ENCODE peak calls at places on chromosomes 16 and 17, in six cellular contexts. P, Z, D, R, X and I are unnamed samples.

GRCh38 chr16:1007284-1007850 is 25.8 kb downstream of the SOX8 start:
- DNase-seq in P (no peak), Z (no peak), D (no peak), R (no peak), X (no peak), I (no peak)

GRCh38 chr17:63785556-63785955 is 11.6 kb downstream of the DDX42 start:
- DNase-seq in P (no peak), Z (peak), D (no peak), R (no peak), X (peak), I (no peak)

GRCh38 chr17:28325221-28325620 is 6.2 kb downstream of the TMEM97 start:
- DNase-seq in P (no peak), Z (no peak), D (no peak), R (no peak), X (no peak), I (no peak)

GRCh38 chr17:41417576-41418015 is 6.8 kb downstream of the KRT37 start:
- DNase-seq in P (no peak), Z (no peak), D (no peak), R (no peak), X (no peak), I (peak)

GRCh38 chr17:77688369-77688768 is 270.1 kb upstream of the TNRC6C start:
- DNase-seq in P (no peak), Z (no peak), D (no peak), R (no peak), X (no peak), I (no peak)

GRCh38 chr17:14581181-14581830 is 280.4 kb downstream of the HS3ST3B1 start:
- DNase-seq in P (no peak), Z (no peak), D (no peak), R (no peak), X (no peak), I (no peak)

GRCh38 chr17:21208352-21208751 is 5.6 kb downstream of the TMEM11 start:
- DNase-seq in P (no peak), Z (no peak), D (no peak), R (no peak), X (no peak), I (no peak)

GRCh38 chr17:41773731-41774193 is 12.7 kb downstream of the JUP start:
- DNase-seq in P (no peak), Z (no peak), D (no peak), R (no peak), X (no peak), I (no peak)

GRCh38 chr16:12833939-12834338 is 30.3 kb upstream of the CPPED1 start:
- DNase-seq in P (no peak), Z (no peak), D (peak), R (no peak), X (no peak), I (no peak)

GRCh38 chr16:57358527-57359095 is at the start of gene CCL22:
- DNase-seq in P (no peak), Z (no peak), D (no peak), R (no peak), X (no peak), I (peak)

GRCh38 chr16:3165111-3165822 is 22.7 kb upstream of the OR1F1 start:
- DNase-seq in P (no peak), Z (no peak), D (no peak), R (no peak), X (no peak), I (no peak)
- H3K4me3 ChIP-seq in P (no peak), Z (no peak), D (peak), R (no peak), X (no peak), I (peak)

DNA sequence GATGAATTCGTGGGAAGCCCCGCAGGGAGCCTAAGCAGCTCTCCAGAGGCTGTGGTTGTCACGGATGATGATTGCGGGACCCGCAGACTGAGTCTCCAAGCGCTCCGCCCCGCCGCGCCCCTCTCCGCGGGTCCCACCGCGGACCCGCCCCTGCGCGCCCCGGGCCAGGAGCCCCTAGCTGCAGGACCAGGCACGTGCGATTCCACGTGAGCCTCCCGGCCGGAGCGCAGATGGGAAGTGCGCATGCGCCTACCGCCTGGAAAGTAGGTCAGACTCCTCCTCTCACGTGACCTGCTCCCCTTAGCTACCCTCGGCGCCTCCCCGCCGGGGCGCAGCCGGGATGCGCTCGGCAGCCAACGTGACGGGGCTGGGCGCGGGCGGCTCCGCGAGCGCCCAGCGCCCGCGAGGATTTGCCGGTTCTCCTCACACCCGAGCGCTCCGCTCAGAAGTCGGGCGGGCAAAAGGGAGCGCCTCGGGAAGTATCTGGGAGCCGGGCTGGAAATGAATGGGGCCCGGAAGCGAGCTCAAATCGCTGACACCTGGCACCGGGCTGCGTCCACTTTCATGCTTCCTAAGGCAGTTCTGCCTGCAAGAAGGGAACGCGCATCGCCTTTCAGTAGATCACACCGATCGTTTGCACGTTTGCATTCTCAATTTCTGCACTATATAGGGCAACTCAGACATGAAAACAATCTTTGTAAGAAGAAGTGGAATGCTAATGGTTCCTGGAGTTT is 26.4 kb upstream of the HLF start:
- DNase-seq in P (peak), Z (peak), D (peak), R (peak), X (peak), I (peak)
- TF ChIP-seq CTCF in P (no peak), Z (no peak), D (no peak), R (no peak), X (no peak), I (no peak)

DNA sequence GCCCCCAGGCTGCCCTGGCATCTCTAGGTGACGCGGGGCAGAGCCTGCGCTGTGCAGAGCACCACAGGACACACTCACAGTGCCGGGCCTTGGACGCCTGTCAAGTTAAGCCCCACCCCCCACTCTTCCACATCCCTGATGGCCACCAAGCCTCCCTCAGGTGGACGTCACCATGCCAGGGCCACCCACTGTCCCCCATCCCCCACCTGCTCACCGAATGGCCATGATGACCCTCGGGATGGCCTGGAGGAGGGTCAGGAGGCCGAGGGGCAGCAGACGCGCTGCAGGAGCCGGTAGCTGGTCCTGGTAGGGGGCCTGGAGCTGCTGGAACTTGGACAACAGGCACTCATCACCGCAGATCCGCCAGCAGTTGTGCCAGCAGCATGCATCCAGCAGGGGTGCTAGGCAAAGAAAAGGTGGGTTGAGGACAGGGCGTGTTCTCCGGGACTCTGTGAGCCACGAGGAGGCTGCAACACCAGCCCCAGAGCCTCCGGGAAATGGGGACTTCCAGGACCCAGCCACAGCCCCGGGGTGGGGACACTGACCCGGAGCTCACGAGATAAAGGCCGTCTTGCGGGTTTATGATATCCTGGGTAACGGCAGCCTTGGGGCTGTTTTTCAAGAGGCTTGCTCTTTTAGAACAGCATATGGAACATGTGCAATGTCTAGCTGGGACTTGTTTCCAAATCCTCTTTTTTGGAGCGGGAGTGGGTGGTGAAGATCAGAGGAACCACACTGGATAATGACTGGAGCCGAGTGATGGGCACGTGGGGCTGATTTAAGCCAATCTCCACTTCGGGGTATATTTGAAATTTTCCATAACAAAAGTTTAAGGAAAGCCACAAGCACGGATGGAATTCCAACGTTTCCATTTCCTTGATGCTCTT is 11.4 kb downstream of the C16orf95 start:
- DNase-seq in P (peak), Z (no peak), D (no peak), R (peak), X (peak), I (no peak)
- H3K4me3 ChIP-seq in P (peak), Z (no peak), D (no peak), R (peak), X (no peak), I (no peak)

GRCh38 chr17:75516619-75517276 is 420 bp downstream of the TSEN54 start:
- DNase-seq in P (no peak), Z (peak), D (no peak), R (no peak), X (no peak), I (peak)

GRCh38 chr17:75518201-75518600 is 1.9 kb downstream of the TSEN54 start:
- DNase-seq in P (no peak), Z (no peak), D (no peak), R (no peak), X (no peak), I (peak)

GRCh38 chr17:75516255-75516618 is at the start of gene TSEN54:
- DNase-seq in P (peak), Z (peak), D (peak), R (peak), X (peak), I (peak)

GRCh38 chr17:75515523-75516254 is at the start of gene CASKIN2:
- DNase-seq in P (peak), Z (peak), D (peak), R (peak), X (peak), I (peak)

GRCh38 chr17:75517277-75517865 is 1.0 kb downstream of the TSEN54 start:
- DNase-seq in P (no peak), Z (no peak), D (no peak), R (no peak), X (no peak), I (peak)
- TF ChIP-seq CTCF in P (no peak), Z (peak), D (no peak), R (no peak), X (no peak), I (peak)